ENCODE peak calls at places on chromosomes 16 and 17, in five cellular contexts. F is mesenchymal stem cell, V is IMR-90, E is H1, L is H9. Q is an unnamed sample.

GRCh38 chr17:49442051-49442450 is 27.4 kb upstream of the PHB1 start:
- DNase-seq in F (no peak), V (no peak), E (no peak), L (no peak), Q (no peak)

GRCh38 chr17:34499576-34499975 is 79.8 kb upstream of the TMEM132E start:
- DNase-seq in L (peak; percentile 67), V (peak; percentile 27), F (no peak), E (no peak), Q (peak; percentile 80)

GRCh38 chr17:80633197-80633596 is 88.6 kb downstream of the RPTOR start:
- DNase-seq in L (no peak), F (no peak), E (no peak), V (no peak), Q (no peak)

GRCh38 chr17:35235917-35236316 is 7.0 kb upstream of the SLFN5 start:
- DNase-seq in E (no peak), F (no peak), L (no peak), V (no peak), Q (no peak)

GRCh38 chr17:80861892-80862291 is 129.7 kb upstream of the CHMP6 start:
- DNase-seq in V (peak; percentile 30), E (no peak), F (peak; percentile 62), L (peak; percentile 74), Q (peak; percentile 44)

GRCh38 chr17:18963126-18964017 is 11.4 kb downstream of the SLC5A10 start:
- DNase-seq in V (peak; percentile 50), L (no peak), E (no peak), F (no peak), Q (no peak)

GRCh38 chr16:66432429-66432828 is 5.3 kb downstream of the BEAN1 start:
- DNase-seq in L (no peak), E (no peak), V (no peak), F (no peak), Q (no peak)

GRCh38 chr17:43384476-43384862 is 14.3 kb upstream of the ARL4D start:
- DNase-seq in F (no peak), E (no peak), V (no peak), L (no peak), Q (no peak)

GRCh38 chr17:40935624-40936023 is 1.8 kb downstream of the KRT23 start:
- DNase-seq in E (no peak), V (peak; percentile 67), L (no peak), F (peak; percentile 31), Q (no peak)

GRCh38 chr17:28033972-28034714 is 8.3 kb upstream of the NLK start:
- DNase-seq in E (no peak), F (peak; percentile 61), V (peak; percentile 91), L (no peak), Q (no peak)

GRCh38 chr17:41413353-41413752 is 11.0 kb downstream of the KRT37 start:
- DNase-seq in V (peak; percentile 12), E (no peak), L (peak; percentile 61), F (no peak), Q (peak; percentile 71)

GRCh38 chr16:19879241-19879792 is 5.3 kb downstream of the GPRC5B start:
- DNase-seq in F (peak; percentile 50), L (peak; percentile 82), E (peak; percentile 34), V (peak; percentile 68), Q (peak; percentile 75)

GRCh38 chr16:82638095-82638798 is 11.5 kb downstream of the CDH13 start:
- DNase-seq in F (peak; percentile 92), V (peak; percentile 95), E (no peak), L (no peak), Q (no peak)

GRCh38 chr16:69270395-69270794 is 40.8 kb upstream of the VPS4A start:
- DNase-seq in F (peak; percentile 5), V (peak; percentile 31), L (no peak), E (no peak), Q (no peak)

GRCh38 chr17:66268247-66268927 is 34.0 kb upstream of the PRKCA start:
- DNase-seq in F (peak; percentile 54), V (peak; percentile 89), E (no peak), L (no peak), Q (no peak)

GRCh38 chr16:23801387-23801786 is 34.4 kb upstream of the PRKCB start:
- DNase-seq in V (peak; percentile 51), L (peak; percentile 79), F (peak; percentile 26), E (peak; percentile 39), Q (peak; percentile 68)

GRCh38 chr16:11833951-11834695 is 17.2 kb downstream of the RSL1D1 start:
- DNase-seq in L (no peak), E (no peak), F (peak; percentile 83), V (peak; percentile 90), Q (no peak)

GRCh38 chr17:81569986-81570514 is 17.9 kb upstream of the FAAP100 start:
- DNase-seq in F (no peak), V (no peak), L (no peak), E (no peak), Q (no peak)

GRCh38 chr16:10736926-10737625 is 6.6 kb upstream of the NUBP1 start:
- DNase-seq in V (peak; percentile 61), E (peak; percentile 29), L (peak; percentile 60), F (peak; percentile 68), Q (peak; percentile 66)

GRCh38 chr16:67718668-67719047 is 458 bp downstream of the GFOD2 start:
- DNase-seq in V (no peak), F (no peak), E (no peak), L (no peak), Q (peak; percentile 37)

GRCh38 chr17:4786111-4786491 is at the start of gene VMO1:
- DNase-seq in F (no peak), E (no peak), V (no peak), L (peak; percentile 56), Q (no peak)

GRCh38 chr17:67095803-67096202 is 51.4 kb downstream of the CACNG1 start:
- DNase-seq in F (peak; percentile 20), V (peak; percentile 73), L (no peak), E (no peak), Q (no peak)

GRCh38 chr16:83623091-83623730 is 184.6 kb upstream of the HSBP1 start:
- DNase-seq in V (no peak), L (peak; percentile 16), E (no peak), F (no peak), Q (no peak)

GRCh38 chr16:89586853-89587252 is 11.3 kb downstream of the CPNE7 start:
- DNase-seq in L (no peak), E (no peak), V (no peak), F (no peak), Q (no peak)
- H2BK15ac ChIP-seq in L (no peak overlapping the region), E (no peak overlapping the region), V (no peak overlapping the region), F (peak overlapping the region; percentile 58), Q (no peak overlapping the region)

GRCh38 chr17:58121925-58122324 is 26.3 kb upstream of the OR4D1 start:
- DNase-seq in E (no peak), V (peak; percentile 22), F (peak; percentile 20), L (peak; percentile 53), Q (peak; percentile 75)

GRCh38 chr17:58119491-58119890 is 28.7 kb upstream of the OR4D1 start:
- DNase-seq in F (no peak), E (no peak), L (no peak), V (no peak), Q (no peak)

GRCh38 chr17:58117382-58117781 is 30.8 kb upstream of the OR4D1 start:
- DNase-seq in L (no peak), V (no peak), F (no peak), E (no peak), Q (no peak)

GRCh38 chr17:58120195-58120822 is 27.9 kb upstream of the OR4D1 start:
- DNase-seq in V (peak; percentile 66), E (no peak), L (peak; percentile 78), F (peak; percentile 65), Q (peak; percentile 80)
- H2BK15ac ChIP-seq in V (no peak overlapping the region), E (no peak overlapping the region), L (no peak overlapping the region), F (no peak overlapping the region), Q (no peak overlapping the region)

GRCh38 chr17:76528156-76528527 is 9.4 kb downstream of the CYGB start:
- DNase-seq in E (no peak), L (no peak), F (no peak), V (peak; percentile 20), Q (no peak)
- H2BK15ac ChIP-seq in E (no peak overlapping the region), L (no peak overlapping the region), F (peak overlapping the region; percentile 99), V (peak overlapping the region; percentile 99), Q (no peak overlapping the region)

GRCh38 chr16:8826278-8826879 is 28.7 kb downstream of the PMM2 start:
- DNase-seq in L (no peak), V (no peak), E (no peak), F (no peak), Q (no peak)
- H2BK15ac ChIP-seq in L (no peak overlapping the region), V (no peak overlapping the region), E (no peak overlapping the region), F (no peak overlapping the region), Q (no peak overlapping the region)

GRCh38 chr16:56294014-56294413 is 102.7 kb downstream of the GNAO1 start:
- DNase-seq in L (no peak), F (no peak), E (no peak), V (no peak), Q (no peak)

GRCh38 chr16:56288019-56288418 is 96.7 kb downstream of the GNAO1 start:
- DNase-seq in E (no peak), V (no peak), F (no peak), L (no peak), Q (no peak)

GRCh38 chr16:56286819-56287218 is 95.5 kb downstream of the GNAO1 start:
- DNase-seq in V (peak; percentile 16), E (no peak), L (no peak), F (no peak), Q (no peak)

GRCh38 chr16:56289862-56290261 is 98.6 kb downstream of the GNAO1 start:
- DNase-seq in E (no peak), F (no peak), V (no peak), L (no peak), Q (peak; percentile 94)

DNA sequence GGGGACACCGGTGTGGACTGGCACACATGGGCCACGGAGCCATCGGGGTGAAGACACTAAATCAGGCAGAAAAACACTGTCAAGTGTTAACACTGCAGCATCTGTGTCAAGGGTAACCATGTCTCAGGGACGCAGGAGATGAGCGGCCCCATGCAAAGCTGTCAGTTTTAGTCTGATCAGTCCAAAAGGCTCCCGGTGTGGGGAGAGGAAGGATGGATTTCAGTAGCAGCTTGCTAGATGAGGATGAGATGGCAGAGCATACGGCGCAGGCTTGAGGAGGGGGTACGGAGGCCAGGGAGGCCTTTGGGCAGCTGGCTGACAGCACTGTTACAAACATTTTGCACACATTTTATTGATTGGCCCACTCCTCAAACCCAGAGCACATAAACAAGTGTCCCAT is 98.1 kb downstream of the GNAO1 start:
- DNase-seq in F (no peak), E (no peak), V (no peak), L (no peak), Q (no peak)
- H2BK15ac ChIP-seq in F (no peak overlapping the region), E (peak overlapping the region; percentile 22), V (no peak overlapping the region), L (no peak overlapping the region), Q (no peak overlapping the region)

DNA sequence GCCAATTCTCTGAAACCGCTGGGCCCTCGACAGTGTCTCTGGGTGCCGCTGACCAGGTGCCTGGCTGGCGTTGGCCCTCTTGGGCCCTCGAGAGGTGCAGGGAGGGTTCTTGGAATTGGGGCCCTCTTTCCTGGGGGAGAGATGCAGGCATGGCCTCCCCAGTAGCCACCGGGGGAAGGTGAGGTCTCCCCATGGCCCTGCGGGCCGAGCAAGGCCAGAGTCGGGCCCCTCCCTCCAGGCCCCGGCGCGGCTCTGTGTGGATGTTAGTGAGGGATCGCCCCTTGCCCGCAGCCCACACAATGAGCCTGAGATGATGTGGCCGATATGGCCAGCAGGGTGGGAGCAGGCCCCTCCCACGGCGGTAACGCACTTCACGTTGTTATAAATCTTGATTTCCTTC is 23.1 kb upstream of the C1QTNF8 start:
- DNase-seq in E (no peak), F (no peak), V (no peak), L (no peak), Q (no peak)
- H2BK15ac ChIP-seq in E (no peak overlapping the region), F (no peak overlapping the region), V (no peak overlapping the region), L (no peak overlapping the region), Q (no peak overlapping the region)